ENCODE peak calls at places on chromosome 22, in eight cellular contexts. W is cardiac muscle cell, I is upper lobe of left lung, L is heart right ventricle, T is brain microvascular endothelial cell, F is sigmoid colon, U is breast epithelium, M is tibial artery. Z is an unnamed sample.

GRCh38 chr22:44616882-44617655 is 84.9 kb upstream of the PRR5 start:
- DNase-seq in U (no peak), F (no peak), M (no peak), L (peak; percentile 38), T (no peak), W (no peak), I (no peak), Z (no peak)

GRCh38 chr22:40408718-40409612 is 38.6 kb downstream of the SGSM3 start:
- DNase-seq in T (no peak), L (no peak), I (no peak), U (peak; percentile 28), W (no peak), M (no peak), F (no peak), Z (no peak)

GRCh38 chr22:36435516-36436415 is 45.7 kb downstream of the TXN2 start:
- DNase-seq in M (no peak), L (no peak), I (peak; percentile 76), F (no peak), U (peak; percentile 60), T (no peak), W (no peak), Z (peak; percentile 51)

GRCh38 chr22:48838846-48839730 is 988.6 kb downstream of the BRD1 start:
- DNase-seq in L (no peak), F (no peak), M (no peak), U (no peak), T (no peak), W (no peak), I (no peak), Z (no peak)

GRCh38 chr22:23072035-23072910 is 2.0 kb downstream of the GNAZ start:
- DNase-seq in T (no peak), M (no peak), U (no peak), W (no peak), F (peak; percentile 60), L (no peak), I (no peak), Z (no peak)

GRCh38 chr22:37545703-37546435 is 14.4 kb upstream of the CDC42EP1 start:
- DNase-seq in L (peak; percentile 95), M (peak; percentile 94), U (peak; percentile 89), T (peak; percentile 83), W (peak; percentile 100), F (peak; percentile 98), I (peak; percentile 92), Z (no peak)

GRCh38 chr22:29269731-29270474 is 1.8 kb downstream of the EWSR1 start:
- DNase-seq in M (no peak), W (peak; percentile 18), L (no peak), F (no peak), T (no peak), I (no peak), U (no peak), Z (no peak)

GRCh38 chr22:43777204-43777671 is 34.9 kb downstream of the EFCAB6 start:
- DNase-seq in W (peak; percentile 76), M (no peak), T (peak; percentile 33), U (no peak), F (no peak), L (no peak), I (no peak), Z (no peak)

GRCh38 chr22:27918351-27919221 is 470 bp downstream of the PITPNB start:
- DNase-seq in W (peak; percentile 59), U (peak; percentile 52), I (peak; percentile 56), T (peak; percentile 17), M (peak; percentile 65), F (peak; percentile 78), L (peak; percentile 50), Z (peak; percentile 18)

GRCh38 chr22:30289126-30289979 is at the start of gene CASTOR1:
- DNase-seq in I (peak; percentile 99), L (peak; percentile 99), F (peak; percentile 100), T (peak; percentile 98), W (peak; percentile 99), M (peak; percentile 99), U (peak; percentile 99), Z (peak; percentile 88)

GRCh38 chr22:27993774-27994350 is 74.8 kb upstream of the PITPNB start:
- DNase-seq in L (no peak), U (peak; percentile 33), W (no peak), M (peak; percentile 12), I (no peak), T (no peak), F (peak; percentile 56), Z (no peak)

GRCh38 chr22:36470994-36471331 is 10.5 kb downstream of the TXN2 start:
- DNase-seq in W (no peak), L (no peak), U (no peak), F (peak; percentile 91), T (peak; percentile 43), M (no peak), I (no peak), Z (no peak)

GRCh38 chr22:49948116-49948515 is 12.5 kb upstream of the PIM3 start:
- DNase-seq in T (no peak), L (no peak), M (no peak), W (no peak), I (no peak), U (no peak), F (no peak), Z (no peak)

GRCh38 chr22:49950396-49950994 is 10.1 kb upstream of the PIM3 start:
- DNase-seq in I (no peak), F (no peak), U (no peak), W (no peak), T (no peak), M (no peak), L (no peak), Z (no peak)

GRCh38 chr22:49949914-49950292 is 10.7 kb upstream of the PIM3 start:
- DNase-seq in W (no peak), M (no peak), F (no peak), T (no peak), U (no peak), I (no peak), L (no peak), Z (no peak)

GRCh38 chr22:49948573-49948957 is 12.0 kb upstream of the PIM3 start:
- DNase-seq in U (no peak), I (no peak), M (no peak), F (no peak), W (no peak), L (no peak), T (no peak), Z (no peak)

DNA sequence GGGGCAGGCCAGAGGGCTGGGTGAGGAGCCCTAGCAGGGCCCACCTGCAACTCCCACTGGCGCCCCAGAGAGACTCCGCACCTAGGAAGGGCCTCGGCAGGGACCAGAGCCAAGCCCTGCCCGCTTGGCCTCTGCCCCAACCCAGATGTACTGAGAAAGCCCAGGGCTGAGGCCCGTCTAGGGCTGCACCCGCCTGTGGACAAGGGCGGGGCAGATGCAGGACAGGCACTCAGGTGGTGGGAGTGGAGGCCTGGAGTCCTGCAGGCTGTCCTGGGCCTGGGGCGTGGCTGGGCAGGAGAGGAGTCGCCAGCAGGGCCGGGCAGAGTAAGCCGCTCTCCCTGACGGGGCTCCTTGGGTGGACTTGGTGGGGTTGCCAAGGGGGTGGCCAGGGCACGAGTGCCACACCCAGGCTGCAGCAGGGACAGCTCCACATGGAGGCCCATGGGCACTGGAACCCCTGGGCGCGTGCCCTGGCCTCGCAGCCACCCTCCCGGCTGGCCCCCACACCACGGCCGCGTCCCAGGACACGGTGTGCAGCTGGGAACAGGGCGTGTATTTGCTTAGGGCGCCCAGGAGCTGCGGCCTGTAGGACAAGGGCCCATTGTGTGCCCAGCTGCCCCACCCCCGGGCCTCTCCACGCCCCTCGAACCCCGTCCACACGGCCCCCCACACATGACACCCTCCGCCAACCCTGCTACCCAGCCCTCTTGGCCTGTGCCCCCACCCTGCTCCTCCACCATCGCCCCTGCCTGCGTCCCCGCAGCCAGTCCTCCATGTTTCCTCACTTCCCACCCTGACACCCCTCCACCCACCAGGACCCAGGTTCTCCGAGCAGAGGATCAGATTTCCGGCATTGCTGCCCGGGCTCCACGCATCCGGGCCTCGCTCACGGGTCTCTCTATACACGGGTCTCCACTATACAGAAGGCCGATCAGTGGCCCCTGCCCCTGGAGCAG is 11.3 kb upstream of the PIM3 start:
- DNase-seq in F (no peak), T (no peak), L (no peak), I (peak; percentile 96), W (no peak), M (no peak), U (peak; percentile 88), Z (no peak)
- H3K27ac ChIP-seq in F (peak overlapping the region; percentile 55), T (no peak overlapping the region), L (no peak overlapping the region), I (peak overlapping the region; percentile 92), W (no peak overlapping the region), M (no peak overlapping the region), U (peak overlapping the region; percentile 99), Z (no peak overlapping the region)

DNA sequence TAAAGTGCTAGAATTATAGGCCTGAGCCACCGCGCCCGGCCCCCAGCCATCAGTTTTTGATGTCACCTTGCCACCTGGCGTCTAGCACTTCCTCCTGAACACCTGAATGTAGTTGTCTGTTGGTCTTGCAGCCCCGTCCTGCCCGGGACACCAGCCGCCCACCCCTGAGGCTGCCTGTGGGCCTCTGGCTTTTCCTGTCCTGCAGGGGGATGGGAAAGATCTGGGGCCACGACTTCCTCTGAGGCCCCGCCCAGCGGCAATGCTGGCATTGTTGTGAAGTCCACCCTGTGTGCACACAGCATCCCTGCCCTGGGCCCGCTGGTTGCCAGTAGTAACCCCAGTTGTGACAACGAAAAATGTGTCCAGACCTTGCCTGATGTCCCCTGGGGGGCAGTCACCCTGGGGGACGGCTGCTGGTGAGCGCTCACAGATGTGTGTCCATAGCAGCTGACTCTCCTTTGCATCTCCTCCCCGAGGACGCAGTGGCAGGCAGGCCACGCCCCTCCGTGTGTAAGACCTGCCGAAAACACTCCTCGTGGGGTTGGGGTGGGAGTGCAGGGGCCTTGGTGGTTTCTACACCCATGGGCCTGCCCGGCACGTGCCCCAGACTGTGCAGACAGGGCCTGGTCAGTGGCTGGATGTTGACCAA is 6.7 kb downstream of the SELENOO start:
- DNase-seq in U (no peak), I (peak; percentile 20), L (no peak), F (no peak), W (no peak), T (no peak), M (no peak), Z (no peak)
- TF ChIP-seq CTCF in U (no peak), I (no peak), L (no peak), F (no peak), W (no peak), T (no peak), M (no peak), Z (no peak)

DNA sequence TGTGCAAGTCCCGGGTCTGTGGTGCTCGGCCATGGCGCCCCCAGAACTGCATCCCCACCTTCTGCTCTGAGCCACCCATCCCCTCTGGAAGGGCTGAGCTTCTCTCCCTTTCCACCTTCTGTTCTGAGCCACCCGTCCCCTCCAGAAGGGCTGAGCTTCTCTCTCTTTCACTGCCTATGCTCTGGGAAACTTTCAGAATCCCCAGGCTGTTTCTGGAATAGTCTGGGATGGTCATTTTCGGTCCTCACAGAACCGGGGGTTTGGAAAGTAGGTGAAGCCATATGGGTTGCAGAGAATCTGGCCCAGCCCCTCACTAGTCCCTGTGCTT is 3.4 kb upstream of the BID start:
- DNase-seq in M (no peak), U (no peak), T (no peak), W (no peak), I (no peak), F (no peak), L (no peak), Z (no peak)
- H3K27me3 ChIP-seq in M (no peaks in the 10 kb centered on the region), U (no peaks in the 10 kb centered on the region), T (no peaks in the 10 kb centered on the region), W (no peaks in the 10 kb centered on the region), I (no peaks in the 10 kb centered on the region), F (no peaks in the 10 kb centered on the region), L (no peaks in the 10 kb centered on the region), Z (no peaks in the 10 kb centered on the region)

DNA sequence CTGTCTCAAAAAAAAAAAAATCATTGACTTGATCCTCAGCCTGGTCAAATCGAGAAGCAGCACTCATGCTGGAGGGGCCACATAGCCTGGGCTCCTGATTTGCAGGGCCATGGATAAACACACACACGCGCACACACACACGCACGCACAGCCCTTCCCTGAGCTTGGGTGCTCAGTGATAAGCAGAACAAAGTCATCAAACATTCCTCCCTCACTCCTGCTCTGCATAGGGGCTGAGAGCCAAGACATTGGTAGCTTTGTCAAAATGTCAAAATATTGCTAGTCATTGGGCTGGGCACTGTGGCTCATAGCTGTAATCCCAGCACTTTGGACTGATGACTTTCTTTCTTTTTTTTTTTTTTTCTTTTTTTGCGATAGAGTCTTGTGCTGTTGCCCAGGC is 34.0 kb upstream of the A4GALT start:
- DNase-seq in U (no peak), M (no peak), L (no peak), T (peak; percentile 13), F (no peak), W (peak; percentile 76), I (no peak), Z (no peak)
- H3K27ac ChIP-seq in U (no peak overlapping the region), M (no peak overlapping the region), L (no peak overlapping the region), T (no peak overlapping the region), F (no peak overlapping the region), W (no peak overlapping the region), I (no peak overlapping the region), Z (no peak overlapping the region)

Z was measured in CD4-positive, alpha-beta T cell.